ENCODE peak calls at places on chromosome 13, in ten cellular contexts. P is psoas muscle; F is GDM1; I is activated CD4-positive, alpha-beta T cell treated with anti-CD3 and anti-CD28 coated beads, Interleukin-2, amount 10 ng/mL, durations not matched to agents 7 days and 5 days; Y is left kidney; A is ACHN; W is stimulated activated CD8-positive, alpha-beta memory T cell treated with anti-CD3 and anti-CD28 coated beads, Interleukin-7, amount 100 ng/mL, for 1 hour; J is effector CD4-positive, alpha-beta T cell; X is islet precursor cell; U is right lobe of liver. G is an unnamed sample.

GRCh38 chr13:110070511-110071120 is 236.3 kb downstream of the COL4A1 start:
- DNase-seq in P (no peak), F (no peak), I (no peak), Y (no peak), A (no peak), W (no peak), J (no peak), X (no peak), U (no peak), G (no peak)

GRCh38 chr13:101579291-101579802 is 126.9 kb downstream of the ITGBL1 start:
- DNase-seq in P (no peak), F (no peak), I (no peak), Y (peak; percentile 55), A (no peak), W (no peak), J (no peak), X (no peak), U (no peak), G (no peak)

GRCh38 chr13:33261426-33262068 is 24.0 kb downstream of the STARD13 start:
- DNase-seq in P (no peak), F (no peak), I (no peak), Y (no peak), A (no peak), W (no peak), J (no peak), X (no peak), U (no peak), G (no peak)

GRCh38 chr13:111202745-111203144 is 87.6 kb downstream of the ARHGEF7 start:
- DNase-seq in P (no peak), F (peak; percentile 19), I (no peak), Y (peak; percentile 80), A (peak; percentile 66), W (no peak), J (no peak), X (no peak), U (no peak), G (no peak)

GRCh38 chr13:34414616-34415015 is 527.5 kb upstream of the NBEA start:
- DNase-seq in P (no peak), F (no peak), I (no peak), Y (peak; percentile 22), A (no peak), W (no peak), J (no peak), X (no peak), U (no peak), G (no peak)

GRCh38 chr13:103236213-103236612 is 170.0 kb upstream of the SLC10A2 start:
- DNase-seq in P (no peak), F (no peak), I (no peak), Y (no peak), A (peak; percentile 15), W (no peak), J (no peak), X (no peak), U (no peak), G (no peak)

GRCh38 chr13:77331421-77331820 is 4.5 kb upstream of the MYCBP2 start:
- DNase-seq in P (no peak), F (no peak), I (no peak), Y (no peak), A (no peak), W (no peak), J (no peak), X (no peak), U (no peak), G (no peak)

GRCh38 chr13:28716511-28716910 is 2.3 kb downstream of the SLC46A3 start:
- DNase-seq in P (peak; percentile 35), F (no peak), I (no peak), Y (no peak), A (no peak), W (no peak), J (no peak), X (peak; percentile 84), U (no peak), G (no peak)

GRCh38 chr13:106599875-106600797 is 32.2 kb upstream of the ARGLU1 start:
- DNase-seq in P (no peak), F (no peak), I (no peak), Y (peak; percentile 68), A (no peak), W (no peak), J (no peak), X (no peak), U (no peak), G (no peak)

GRCh38 chr13:101673360-101674105 is 221.1 kb downstream of the ITGBL1 start:
- DNase-seq in P (no peak), F (no peak), I (no peak), Y (no peak), A (no peak), W (no peak), J (no peak), X (no peak), U (no peak), G (no peak)

GRCh38 chr13:42271337-42272114 is 426 bp upstream of the AKAP11 start:
- DNase-seq in P (peak; percentile 91), F (peak; percentile 92), I (peak; percentile 95), Y (peak; percentile 99), A (peak; percentile 97), W (peak; percentile 81), J (peak; percentile 91), X (peak; percentile 98), U (peak; percentile 97), G (peak; percentile 94)

GRCh38 chr13:44815507-44816074 is 173.7 kb downstream of the NUFIP1 start:
- DNase-seq in P (no peak), F (no peak), I (no peak), Y (no peak), A (peak; percentile 86), W (no peak), J (no peak), X (peak; percentile 97), U (no peak), G (no peak)

GRCh38 chr13:21971662-21972635 is 301.1 kb downstream of the FGF9 start:
- DNase-seq in P (no peak), F (no peak), I (no peak), Y (peak; percentile 33), A (no peak), W (no peak), J (no peak), X (no peak), U (no peak), G (no peak)

GRCh38 chr13:40503966-40504591 is 162.4 kb downstream of the FOXO1 start:
- DNase-seq in P (no peak), F (no peak), I (no peak), Y (peak; percentile 8), A (no peak), W (no peak), J (no peak), X (peak; percentile 78), U (peak; percentile 80), G (no peak)

GRCh38 chr13:30165791-30166190 is 141.6 kb downstream of the KATNAL1 start:
- DNase-seq in P (peak; percentile 30), F (no peak), I (no peak), Y (no peak), A (no peak), W (no peak), J (no peak), X (no peak), U (no peak), G (no peak)

GRCh38 chr13:48853381-48854102 is 122.2 kb upstream of the FNDC3A start:
- DNase-seq in P (no peak), F (no peak), I (no peak), Y (peak; percentile 36), A (no peak), W (no peak), J (no peak), X (no peak), U (no peak), G (no peak)

GRCh38 chr13:83531022-83531421 is 351.3 kb downstream of the SLITRK1 start:
- DNase-seq in P (no peak), F (no peak), I (no peak), Y (no peak), A (no peak), W (no peak), J (no peak), X (no peak), U (no peak), G (no peak)

GRCh38 chr13:23617551-23618014 is 47.4 kb downstream of the TNFRSF19 start:
- DNase-seq in P (no peak), F (no peak), I (no peak), Y (no peak), A (peak; percentile 39), W (no peak), J (no peak), X (peak; percentile 78), U (no peak), G (no peak)

GRCh38 chr13:47133024-47133445 is 236.2 kb upstream of the HTR2A start:
- DNase-seq in P (no peak), F (no peak), I (no peak), Y (peak; percentile 53), A (no peak), W (no peak), J (no peak), X (no peak), U (no peak), G (no peak)

GRCh38 chr13:64255988-64256387 is 2840.3 kb upstream of the PCDH20 start:
- DNase-seq in P (no peak), F (no peak), I (no peak), Y (no peak), A (no peak), W (no peak), J (no peak), X (no peak), U (no peak), G (no peak)